ENCODE peak calls at places on chromosomes 2 and 18, in six cellular contexts. One of them, this sample, is unnamed.

GRCh38 chr18:28108801-28109200 is 68.1 kb downstream of the CDH2 start:
- DNase-seq in HepG2: no peak
- DNase-seq in GM12878: no peak
- DNase-seq in SK-N-SH: no peak
- DNase-seq in K562: no peak
- DNase-seq in H1: no peak
- DNase-seq in this sample: peak

GRCh38 chr2:222882484-222882928 is 21.7 kb downstream of the ACSL3 start:
- DNase-seq in HepG2: no peak
- DNase-seq in GM12878: no peak
- DNase-seq in SK-N-SH: no peak
- DNase-seq in K562: no peak
- DNase-seq in H1: no peak
- DNase-seq in this sample: no peak

GRCh38 chr2:145431181-145431951 is 911.4 kb upstream of the ZEB2 start:
- DNase-seq in HepG2: peak
- DNase-seq in GM12878: no peak
- DNase-seq in SK-N-SH: peak
- DNase-seq in K562: no peak
- DNase-seq in H1: peak
- DNase-seq in this sample: peak

GRCh38 chr2:120653871-120654270 is 81.8 kb upstream of the GLI2 start:
- DNase-seq in HepG2: no peak
- DNase-seq in GM12878: no peak
- DNase-seq in SK-N-SH: no peak
- DNase-seq in K562: no peak
- DNase-seq in H1: no peak
- DNase-seq in this sample: no peak

GRCh38 chr2:25856377-25856776 is 21.9 kb downstream of the ASXL2 start:
- DNase-seq in HepG2: no peak
- DNase-seq in GM12878: no peak
- DNase-seq in SK-N-SH: no peak
- DNase-seq in K562: no peak
- DNase-seq in H1: no peak
- DNase-seq in this sample: no peak

GRCh38 chr2:172058660-172059059 is 26.6 kb upstream of the DLX1 start:
- DNase-seq in HepG2: no peak
- DNase-seq in GM12878: no peak
- DNase-seq in SK-N-SH: no peak
- DNase-seq in K562: no peak
- DNase-seq in H1: no peak
- DNase-seq in this sample: no peak

GRCh38 chr2:132547089-132547687 is 122.8 kb downstream of the LYPD1 start:
- DNase-seq in HepG2: peak
- DNase-seq in GM12878: peak
- DNase-seq in SK-N-SH: peak
- DNase-seq in K562: peak
- DNase-seq in H1: peak
- DNase-seq in this sample: peak

GRCh38 chr18:59950215-59950944 is 50.6 kb downstream of the PMAIP1 start:
- DNase-seq in HepG2: no peak
- DNase-seq in GM12878: no peak
- DNase-seq in SK-N-SH: no peak
- DNase-seq in K562: no peak
- DNase-seq in H1: no peak
- DNase-seq in this sample: no peak

GRCh38 chr2:64987963-64988419 is 1.2 kb upstream of the SLC1A4 start:
- DNase-seq in HepG2: peak
- DNase-seq in GM12878: peak
- DNase-seq in SK-N-SH: no peak
- DNase-seq in K562: no peak
- DNase-seq in H1: no peak
- DNase-seq in this sample: no peak

GRCh38 chr2:103959174-103960125 is 894.5 kb upstream of the POU3F3 start:
- DNase-seq in HepG2: peak
- DNase-seq in GM12878: no peak
- DNase-seq in SK-N-SH: peak
- DNase-seq in K562: peak
- DNase-seq in H1: peak
- DNase-seq in this sample: peak

GRCh38 chr2:144414324-144414845 is 105.5 kb downstream of the ZEB2 start:
- DNase-seq in HepG2: no peak
- DNase-seq in GM12878: no peak
- DNase-seq in SK-N-SH: no peak
- DNase-seq in K562: no peak
- DNase-seq in H1: no peak
- DNase-seq in this sample: peak

GRCh38 chr2:179580378-179581146 is 280.9 kb downstream of the ZNF385B start:
- DNase-seq in HepG2: peak
- DNase-seq in GM12878: no peak
- DNase-seq in SK-N-SH: no peak
- DNase-seq in K562: no peak
- DNase-seq in H1: no peak
- DNase-seq in this sample: peak

GRCh38 chr2:48589170-48589767 is 28.4 kb upstream of the GTF2A1L start:
- DNase-seq in HepG2: peak
- DNase-seq in GM12878: no peak
- DNase-seq in SK-N-SH: peak
- DNase-seq in K562: peak
- DNase-seq in H1: no peak
- DNase-seq in this sample: peak

GRCh38 chr2:124027182-124027581 is 2.1 kb downstream of the CNTNAP5 start:
- DNase-seq in HepG2: peak
- DNase-seq in GM12878: peak
- DNase-seq in SK-N-SH: peak
- DNase-seq in K562: peak
- DNase-seq in H1: no peak
- DNase-seq in this sample: peak

GRCh38 chr2:127523269-127523930 is 2.9 kb downstream of the IWS1 start:
- DNase-seq in HepG2: no peak
- DNase-seq in GM12878: no peak
- DNase-seq in SK-N-SH: no peak
- DNase-seq in K562: no peak
- DNase-seq in H1: no peak
- DNase-seq in this sample: no peak

GRCh38 chr2:127581050-127581345 is 45.5 kb downstream of the MYO7B start:
- DNase-seq in HepG2: no peak
- DNase-seq in GM12878: no peak
- DNase-seq in SK-N-SH: no peak
- DNase-seq in K562: no peak
- DNase-seq in H1: no peak
- DNase-seq in this sample: no peak

GRCh38 chr2:31238126-31238905 is 4.4 kb downstream of the EHD3 start:
- DNase-seq in HepG2: no peak
- DNase-seq in GM12878: no peak
- DNase-seq in SK-N-SH: no peak
- DNase-seq in K562: no peak
- DNase-seq in H1: no peak
- DNase-seq in this sample: no peak

GRCh38 chr18:62324355-62324828 is 718 bp upstream of the TNFRSF11A start:
- DNase-seq in HepG2: no peak
- DNase-seq in GM12878: no peak
- DNase-seq in SK-N-SH: no peak
- DNase-seq in K562: no peak
- DNase-seq in H1: no peak
- DNase-seq in this sample: no peak

GRCh38 chr2:111188681-111189080 is 68.0 kb downstream of the BCL2L11 start:
- DNase-seq in HepG2: no peak
- DNase-seq in GM12878: no peak
- DNase-seq in SK-N-SH: no peak
- DNase-seq in K562: no peak
- DNase-seq in H1: no peak
- DNase-seq in this sample: no peak

GRCh38 chr18:28189400-28190239 is 12.7 kb upstream of the CDH2 start:
- DNase-seq in HepG2: peak
- DNase-seq in GM12878: peak
- DNase-seq in SK-N-SH: peak
- DNase-seq in K562: peak
- DNase-seq in H1: no peak
- DNase-seq in this sample: peak

GRCh38 chr18:76572517-76573247 is 77.6 kb upstream of the ZNF516 start:
- DNase-seq in HepG2: peak
- DNase-seq in GM12878: no peak
- DNase-seq in SK-N-SH: no peak
- DNase-seq in K562: no peak
- DNase-seq in H1: no peak
- DNase-seq in this sample: no peak

GRCh38 chr2:232204457-232204931 is 174.1 kb upstream of the ALPP start:
- DNase-seq in HepG2: peak
- DNase-seq in GM12878: no peak
- DNase-seq in SK-N-SH: no peak
- DNase-seq in K562: no peak
- DNase-seq in H1: no peak
- DNase-seq in this sample: no peak

GRCh38 chr2:213834331-213834730 is 550.1 kb downstream of the SPAG16 start:
- DNase-seq in HepG2: no peak
- DNase-seq in GM12878: no peak
- DNase-seq in SK-N-SH: no peak
- DNase-seq in K562: no peak
- DNase-seq in H1: no peak
- DNase-seq in this sample: peak

GRCh38 chr2:19355931-19356544 is 2.4 kb downstream of the OSR1 start:
- DNase-seq in HepG2: no peak
- DNase-seq in GM12878: no peak
- DNase-seq in SK-N-SH: peak
- DNase-seq in K562: peak
- DNase-seq in H1: no peak
- DNase-seq in this sample: no peak

GRCh38 chr2:15990151-15991101 is 50.1 kb downstream of the MYCN start:
- DNase-seq in HepG2: no peak
- DNase-seq in GM12878: no peak
- DNase-seq in SK-N-SH: no peak
- DNase-seq in K562: no peak
- DNase-seq in H1: no peak
- DNase-seq in this sample: no peak

GRCh38 chr2:15989559-15989958 is 49.2 kb downstream of the MYCN start:
- DNase-seq in HepG2: no peak
- DNase-seq in GM12878: no peak
- DNase-seq in SK-N-SH: no peak
- DNase-seq in K562: no peak
- DNase-seq in H1: no peak
- DNase-seq in this sample: no peak

GRCh38 chr2:15986644-15987043 is 46.3 kb downstream of the MYCN start:
- DNase-seq in HepG2: no peak
- DNase-seq in GM12878: no peak
- DNase-seq in SK-N-SH: no peak
- DNase-seq in K562: no peak
- DNase-seq in H1: no peak
- DNase-seq in this sample: no peak

GRCh38 chr2:15991231-15991630 is 50.9 kb downstream of the MYCN start:
- DNase-seq in HepG2: no peak
- DNase-seq in GM12878: no peak
- DNase-seq in SK-N-SH: no peak
- DNase-seq in K562: no peak
- DNase-seq in H1: no peak
- DNase-seq in this sample: no peak

DNA sequence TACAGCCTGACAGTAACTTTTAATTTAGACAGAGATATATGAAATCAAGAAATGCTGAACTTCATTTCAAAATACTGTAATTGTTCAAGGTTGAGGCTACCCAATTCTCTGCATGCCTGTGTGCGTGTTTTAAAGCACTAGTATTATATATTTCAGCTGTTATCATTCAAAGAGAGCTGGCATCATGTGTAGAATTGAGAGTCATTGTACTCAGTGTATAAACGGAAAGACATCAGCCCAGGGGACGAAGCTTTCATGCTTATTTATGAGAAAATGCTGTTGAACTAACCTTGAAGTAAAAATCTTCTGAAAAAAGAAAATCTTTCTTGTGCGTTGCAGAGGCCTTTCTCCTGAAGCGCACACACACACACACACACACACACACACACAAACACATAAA is 48.4 kb downstream of the MYCN start:
- DNase-seq in HepG2: no peak
- DNase-seq in GM12878: no peak
- DNase-seq in SK-N-SH: no peak
- DNase-seq in K562: no peak
- DNase-seq in H1: no peak
- DNase-seq in this sample: no peak
- H3K4me2 ChIP-seq in HepG2: no peak
- H3K4me2 ChIP-seq in GM12878: no peak
- H3K4me2 ChIP-seq in SK-N-SH: no peak
- H3K4me2 ChIP-seq in K562: no peak
- H3K4me2 ChIP-seq in H1: no peak
- H3K4me2 ChIP-seq in this sample: no peak

GRCh38 chr2:205130111-205130829 is 552.0 kb upstream of the NRP2 start:
- DNase-seq in HepG2: no peak
- DNase-seq in GM12878: no peak
- DNase-seq in SK-N-SH: no peak
- DNase-seq in K562: no peak
- DNase-seq in H1: no peak
- DNase-seq in this sample: no peak
- TF ChIP-seq CHD2 in HepG2: no peak
- TF ChIP-seq CHD2 in GM12878: no peak
- TF ChIP-seq CHD2 in SK-N-SH: no peak
- TF ChIP-seq CHD2 in K562: no peak
- TF ChIP-seq CHD2 in H1: no peak
- TF ChIP-seq CHD2 in this sample: no peak

GRCh38 chr18:8988262-8988871 is 114.1 kb upstream of the NDUFV2 start:
- DNase-seq in HepG2: peak
- DNase-seq in GM12878: no peak
- DNase-seq in SK-N-SH: peak
- DNase-seq in K562: peak
- DNase-seq in H1: peak
- DNase-seq in this sample: peak
- H3K4me2 ChIP-seq in HepG2: no peak
- H3K4me2 ChIP-seq in GM12878: no peak
- H3K4me2 ChIP-seq in SK-N-SH: no peak
- H3K4me2 ChIP-seq in K562: no peak
- H3K4me2 ChIP-seq in H1: no peak
- H3K4me2 ChIP-seq in this sample: no peak

GRCh38 chr2:37618326-37618725 is 53.1 kb downstream of the CDC42EP3 start:
- DNase-seq in HepG2: no peak
- DNase-seq in GM12878: no peak
- DNase-seq in SK-N-SH: no peak
- DNase-seq in K562: peak
- DNase-seq in H1: no peak
- DNase-seq in this sample: no peak

GRCh38 chr2:37617119-37617892 is 54.1 kb downstream of the CDC42EP3 start:
- DNase-seq in HepG2: no peak
- DNase-seq in GM12878: no peak
- DNase-seq in SK-N-SH: no peak
- DNase-seq in K562: no peak
- DNase-seq in H1: no peak
- DNase-seq in this sample: no peak

GRCh38 chr2:37615808-37616673 is 55.4 kb downstream of the CDC42EP3 start:
- DNase-seq in HepG2: no peak
- DNase-seq in GM12878: no peak
- DNase-seq in SK-N-SH: no peak
- DNase-seq in K562: no peak
- DNase-seq in H1: no peak
- DNase-seq in this sample: no peak

GRCh38 chr2:37614061-37614802 is 57.2 kb downstream of the CDC42EP3 start:
- DNase-seq in HepG2: no peak
- DNase-seq in GM12878: no peak
- DNase-seq in SK-N-SH: no peak
- DNase-seq in K562: no peak
- DNase-seq in H1: no peak
- DNase-seq in this sample: no peak

DNA sequence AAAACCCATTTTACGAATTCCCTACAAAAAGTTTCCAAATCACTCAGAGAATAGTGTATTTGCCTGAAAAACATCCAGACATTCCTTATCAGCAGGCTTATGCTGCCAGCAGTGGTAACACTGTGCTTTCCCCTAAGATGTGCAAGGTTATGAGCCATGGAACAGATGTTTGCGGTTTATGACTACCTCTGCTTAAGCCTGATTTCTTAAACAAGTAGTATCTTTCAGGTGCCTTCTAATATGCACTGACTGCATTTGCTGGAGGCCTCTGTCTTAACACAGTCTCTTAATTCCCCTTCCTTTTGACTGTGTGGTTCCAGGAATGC is 54.8 kb downstream of the CDC42EP3 start:
- DNase-seq in HepG2: no peak
- DNase-seq in GM12878: no peak
- DNase-seq in SK-N-SH: no peak
- DNase-seq in K562: no peak
- DNase-seq in H1: no peak
- DNase-seq in this sample: no peak
- TF ChIP-seq CHD2 in HepG2: no peak
- TF ChIP-seq CHD2 in GM12878: no peak
- TF ChIP-seq CHD2 in SK-N-SH: no peak
- TF ChIP-seq CHD2 in K562: no peak
- TF ChIP-seq CHD2 in H1: no peak
- TF ChIP-seq CHD2 in this sample: no peak